ENCODE peak calls at places on chromosomes 6 and 20, in seven cellular contexts. M, J, A, C, Z, U and B are unnamed samples.

GRCh38 chr6:56851541-56852248 is 103.2 kb upstream of the BEND6 start:
- DNase-seq in M (no peak), J (peak), A (peak), C (no peak), Z (peak), U (no peak), B (peak)

GRCh38 chr6:136701011-136701410 is 91.3 kb downstream of the MAP3K5 start:
- DNase-seq in M (no peak), J (no peak), A (peak), C (no peak), Z (no peak), U (no peak), B (no peak)

GRCh38 chr20:51169813-51170212 is 146.9 kb upstream of the KCNG1 start:
- DNase-seq in M (no peak), J (no peak), A (no peak), C (no peak), Z (no peak), U (no peak), B (no peak)

GRCh38 chr20:47133809-47134456 is 222.6 kb downstream of the ZMYND8 start:
- DNase-seq in M (no peak), J (no peak), A (no peak), C (no peak), Z (peak), U (no peak), B (no peak)

GRCh38 chr6:72650081-72650745 is 28.3 kb downstream of the KCNQ5 start:
- DNase-seq in M (no peak), J (no peak), A (no peak), C (no peak), Z (no peak), U (no peak), B (no peak)

GRCh38 chr20:11905460-11906150 is 12.1 kb upstream of the BTBD3 start:
- DNase-seq in M (no peak), J (peak), A (no peak), C (no peak), Z (no peak), U (no peak), B (no peak)

GRCh38 chr6:75230484-75231325 is 12.9 kb downstream of the COX7A2 start:
- DNase-seq in M (no peak), J (no peak), A (peak), C (no peak), Z (peak), U (no peak), B (no peak)

GRCh38 chr6:107237992-107238660 is 122.8 kb upstream of the BEND3 start:
- DNase-seq in M (no peak), J (no peak), A (no peak), C (no peak), Z (peak), U (no peak), B (no peak)

GRCh38 chr6:42142118-42142835 is at the start of gene C6orf132:
- DNase-seq in M (no peak), J (peak), A (no peak), C (no peak), Z (peak), U (no peak), B (no peak)

GRCh38 chr6:3355011-3355357 is 96.2 kb downstream of the PSMG4 start:
- DNase-seq in M (no peak), J (no peak), A (no peak), C (no peak), Z (no peak), U (no peak), B (no peak)

GRCh38 chr20:46151936-46152335 is 33.8 kb downstream of the CD40 start:
- DNase-seq in M (no peak), J (no peak), A (peak), C (no peak), Z (peak), U (no peak), B (no peak)

GRCh38 chr6:7454696-7455095 is 65.1 kb downstream of the RIOK1 start:
- DNase-seq in M (no peak), J (no peak), A (no peak), C (no peak), Z (no peak), U (no peak), B (no peak)

GRCh38 chr6:16136536-16137450 is 7.9 kb downstream of the MYLIP start:
- DNase-seq in M (no peak), J (no peak), A (no peak), C (no peak), Z (peak), U (peak), B (no peak)